ENCODE peak calls at places on chromosome 21, in ten cellular contexts. One of them, this sample, is unnamed. For H3K36me3, the result is how much of the 10 kb centered on the place peaks cover.

GRCh38 chr21:32094792-32095191 is 184.1 kb downstream of the MIS18A start:
- DNase-seq in brain microvascular endothelial cell: peak
- DNase-seq in Peyer's patch: no peak
- DNase-seq in CD8-positive, alpha-beta T cell: no peak
- DNase-seq in BJ: no peak
- DNase-seq in fibroblast of lung: peak
- DNase-seq in right atrium auricular region: no peak
- DNase-seq in gastrocnemius medialis: no peak
- DNase-seq in thoracic aorta: no peak
- DNase-seq in endodermal cell: peak
- DNase-seq in this sample: no peak

GRCh38 chr21:18801468-18801867 is 397.9 kb upstream of the TMPRSS15 start:
- DNase-seq in fibroblast of lung: no peak
- DNase-seq in right atrium auricular region: no peak
- DNase-seq in CD8-positive, alpha-beta T cell: no peak
- DNase-seq in BJ: no peak
- DNase-seq in thoracic aorta: no peak
- DNase-seq in Peyer's patch: no peak
- DNase-seq in endodermal cell: no peak
- DNase-seq in brain microvascular endothelial cell: peak
- DNase-seq in gastrocnemius medialis: no peak
- DNase-seq in this sample: no peak

GRCh38 chr21:41600961-41601572 is 93.1 kb upstream of the TMPRSS2 start:
- DNase-seq in Peyer's patch: no peak
- DNase-seq in gastrocnemius medialis: no peak
- DNase-seq in fibroblast of lung: no peak
- DNase-seq in brain microvascular endothelial cell: no peak
- DNase-seq in BJ: no peak
- DNase-seq in thoracic aorta: no peak
- DNase-seq in right atrium auricular region: no peak
- DNase-seq in endodermal cell: peak
- DNase-seq in CD8-positive, alpha-beta T cell: no peak
- DNase-seq in this sample: no peak

GRCh38 chr21:19999369-20000272 is 998.6 kb upstream of the NCAM2 start:
- DNase-seq in fibroblast of lung: no peak
- DNase-seq in endodermal cell: no peak
- DNase-seq in gastrocnemius medialis: no peak
- DNase-seq in thoracic aorta: no peak
- DNase-seq in brain microvascular endothelial cell: no peak
- DNase-seq in right atrium auricular region: no peak
- DNase-seq in Peyer's patch: no peak
- DNase-seq in CD8-positive, alpha-beta T cell: no peak
- DNase-seq in BJ: no peak
- DNase-seq in this sample: no peak

GRCh38 chr21:42263591-42264131 is 44.7 kb downstream of the ABCG1 start:
- DNase-seq in thoracic aorta: no peak
- DNase-seq in CD8-positive, alpha-beta T cell: no peak
- DNase-seq in BJ: no peak
- DNase-seq in fibroblast of lung: peak
- DNase-seq in Peyer's patch: no peak
- DNase-seq in endodermal cell: no peak
- DNase-seq in right atrium auricular region: peak
- DNase-seq in gastrocnemius medialis: peak
- DNase-seq in brain microvascular endothelial cell: no peak
- DNase-seq in this sample: no peak

GRCh38 chr21:25963186-25963585 is 207.4 kb downstream of the APP start:
- DNase-seq in fibroblast of lung: peak
- DNase-seq in CD8-positive, alpha-beta T cell: no peak
- DNase-seq in brain microvascular endothelial cell: no peak
- DNase-seq in endodermal cell: no peak
- DNase-seq in Peyer's patch: no peak
- DNase-seq in BJ: no peak
- DNase-seq in thoracic aorta: no peak
- DNase-seq in right atrium auricular region: no peak
- DNase-seq in gastrocnemius medialis: no peak
- DNase-seq in this sample: no peak

GRCh38 chr21:21463456-21463855 is 465.2 kb downstream of the NCAM2 start:
- DNase-seq in CD8-positive, alpha-beta T cell: no peak
- DNase-seq in fibroblast of lung: no peak
- DNase-seq in right atrium auricular region: no peak
- DNase-seq in gastrocnemius medialis: no peak
- DNase-seq in Peyer's patch: no peak
- DNase-seq in endodermal cell: no peak
- DNase-seq in thoracic aorta: no peak
- DNase-seq in brain microvascular endothelial cell: no peak
- DNase-seq in BJ: no peak
- DNase-seq in this sample: no peak

GRCh38 chr21:19239696-19240095 is 836.1 kb upstream of the TMPRSS15 start:
- DNase-seq in right atrium auricular region: no peak
- DNase-seq in thoracic aorta: no peak
- DNase-seq in BJ: no peak
- DNase-seq in gastrocnemius medialis: no peak
- DNase-seq in fibroblast of lung: no peak
- DNase-seq in brain microvascular endothelial cell: no peak
- DNase-seq in endodermal cell: no peak
- DNase-seq in CD8-positive, alpha-beta T cell: no peak
- DNase-seq in Peyer's patch: no peak
- DNase-seq in this sample: no peak

GRCh38 chr21:42012763-42013329 is 2.7 kb upstream of the ZBTB21 start:
- DNase-seq in CD8-positive, alpha-beta T cell: no peak
- DNase-seq in BJ: no peak
- DNase-seq in right atrium auricular region: no peak
- DNase-seq in fibroblast of lung: no peak
- DNase-seq in gastrocnemius medialis: no peak
- DNase-seq in thoracic aorta: no peak
- DNase-seq in Peyer's patch: no peak
- DNase-seq in endodermal cell: no peak
- DNase-seq in brain microvascular endothelial cell: no peak
- DNase-seq in this sample: no peak

GRCh38 chr21:30102881-30103280 is 63.7 kb downstream of the CLDN17 start:
- DNase-seq in CD8-positive, alpha-beta T cell: no peak
- DNase-seq in fibroblast of lung: no peak
- DNase-seq in brain microvascular endothelial cell: no peak
- DNase-seq in BJ: no peak
- DNase-seq in endodermal cell: no peak
- DNase-seq in gastrocnemius medialis: no peak
- DNase-seq in thoracic aorta: no peak
- DNase-seq in right atrium auricular region: no peak
- DNase-seq in Peyer's patch: no peak
- DNase-seq in this sample: no peak

GRCh38 chr21:41425954-41426655 is at the start of gene MX1:
- DNase-seq in endodermal cell: peak
- DNase-seq in brain microvascular endothelial cell: peak
- DNase-seq in gastrocnemius medialis: peak
- DNase-seq in fibroblast of lung: peak
- DNase-seq in BJ: no peak
- DNase-seq in right atrium auricular region: peak
- DNase-seq in thoracic aorta: no peak
- DNase-seq in CD8-positive, alpha-beta T cell: peak
- DNase-seq in Peyer's patch: peak
- DNase-seq in this sample: no peak

GRCh38 chr21:32329331-32329730 is 30.7 kb downstream of the MRAP start:
- DNase-seq in BJ: no peak
- DNase-seq in brain microvascular endothelial cell: no peak
- DNase-seq in gastrocnemius medialis: no peak
- DNase-seq in Peyer's patch: no peak
- DNase-seq in endodermal cell: no peak
- DNase-seq in right atrium auricular region: no peak
- DNase-seq in fibroblast of lung: peak
- DNase-seq in thoracic aorta: peak
- DNase-seq in CD8-positive, alpha-beta T cell: no peak
- DNase-seq in this sample: no peak

GRCh38 chr21:41234574-41234973 is 66.6 kb downstream of the BACE2 start:
- DNase-seq in fibroblast of lung: no peak
- DNase-seq in BJ: no peak
- DNase-seq in Peyer's patch: no peak
- DNase-seq in CD8-positive, alpha-beta T cell: no peak
- DNase-seq in brain microvascular endothelial cell: no peak
- DNase-seq in endodermal cell: no peak
- DNase-seq in right atrium auricular region: no peak
- DNase-seq in thoracic aorta: no peak
- DNase-seq in gastrocnemius medialis: no peak
- DNase-seq in this sample: no peak

GRCh38 chr21:26110703-26111102 is 59.9 kb downstream of the APP start:
- DNase-seq in Peyer's patch: no peak
- DNase-seq in endodermal cell: no peak
- DNase-seq in BJ: no peak
- DNase-seq in brain microvascular endothelial cell: no peak
- DNase-seq in fibroblast of lung: no peak
- DNase-seq in gastrocnemius medialis: no peak
- DNase-seq in right atrium auricular region: no peak
- DNase-seq in CD8-positive, alpha-beta T cell: no peak
- DNase-seq in thoracic aorta: no peak
- DNase-seq in this sample: no peak

GRCh38 chr21:42317341-42317741 is 2.1 kb upstream of the TFF3 start:
- DNase-seq in Peyer's patch: no peak
- DNase-seq in thoracic aorta: no peak
- DNase-seq in brain microvascular endothelial cell: no peak
- DNase-seq in endodermal cell: peak
- DNase-seq in CD8-positive, alpha-beta T cell: no peak
- DNase-seq in right atrium auricular region: peak
- DNase-seq in BJ: no peak
- DNase-seq in gastrocnemius medialis: no peak
- DNase-seq in fibroblast of lung: no peak
- DNase-seq in this sample: no peak

GRCh38 chr21:41639766-41640165 is 127.1 kb downstream of the RIPK4 start:
- DNase-seq in Peyer's patch: no peak
- DNase-seq in gastrocnemius medialis: no peak
- DNase-seq in thoracic aorta: no peak
- DNase-seq in brain microvascular endothelial cell: no peak
- DNase-seq in right atrium auricular region: no peak
- DNase-seq in BJ: no peak
- DNase-seq in fibroblast of lung: no peak
- DNase-seq in endodermal cell: no peak
- DNase-seq in CD8-positive, alpha-beta T cell: no peak
- DNase-seq in this sample: no peak

GRCh38 chr21:36705679-36706481 is 7.0 kb downstream of the SIM2 start:
- DNase-seq in BJ: no peak
- DNase-seq in CD8-positive, alpha-beta T cell: no peak
- DNase-seq in brain microvascular endothelial cell: no peak
- DNase-seq in endodermal cell: peak
- DNase-seq in fibroblast of lung: no peak
- DNase-seq in right atrium auricular region: peak
- DNase-seq in Peyer's patch: no peak
- DNase-seq in gastrocnemius medialis: no peak
- DNase-seq in thoracic aorta: no peak
- DNase-seq in this sample: no peak
- TF ChIP-seq CTCF in BJ: no peak
- TF ChIP-seq CTCF in CD8-positive, alpha-beta T cell: no peak
- TF ChIP-seq CTCF in brain microvascular endothelial cell: peak
- TF ChIP-seq CTCF in endodermal cell: peak
- TF ChIP-seq CTCF in fibroblast of lung: peak
- TF ChIP-seq CTCF in right atrium auricular region: no peak
- TF ChIP-seq CTCF in Peyer's patch: no peak
- TF ChIP-seq CTCF in gastrocnemius medialis: no peak
- TF ChIP-seq CTCF in thoracic aorta: no peak
- TF ChIP-seq CTCF in this sample: no peak

DNA sequence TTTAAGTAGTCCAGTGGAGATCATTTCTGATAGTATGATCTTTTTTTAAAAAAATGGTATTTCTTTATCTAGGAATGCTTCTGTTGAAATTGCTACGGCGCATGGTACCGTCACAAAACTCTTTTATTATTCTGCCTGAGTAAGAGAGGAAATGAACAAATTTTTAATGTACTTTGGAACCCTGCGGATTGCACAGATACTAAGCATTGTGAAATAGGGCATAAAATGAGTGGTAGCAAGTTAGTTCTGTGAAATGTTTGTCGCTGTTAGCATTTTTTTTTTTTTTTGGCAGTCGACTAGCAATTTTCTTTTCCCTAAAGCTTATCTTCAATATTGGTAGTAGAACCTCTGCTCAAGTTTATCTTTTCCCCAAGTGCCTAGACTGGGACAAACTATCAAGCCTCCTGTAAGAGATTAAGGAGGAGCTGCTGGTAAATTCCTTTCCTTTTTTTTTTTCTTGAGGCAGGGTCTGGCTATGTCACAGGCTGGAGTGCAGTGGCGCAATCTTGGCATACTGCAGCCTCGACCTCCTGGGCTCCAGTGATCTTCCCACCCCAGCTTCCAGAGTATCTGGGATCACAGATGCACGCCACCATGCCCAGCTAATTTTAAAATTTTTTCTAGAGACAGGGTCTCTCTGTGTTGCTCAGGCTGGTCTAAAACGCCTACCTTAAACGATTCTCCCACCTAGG is 2.2 kb downstream of the ITSN1 start:
- DNase-seq in CD8-positive, alpha-beta T cell: no peak
- DNase-seq in Peyer's patch: no peak
- DNase-seq in BJ: peak
- DNase-seq in gastrocnemius medialis: no peak
- DNase-seq in right atrium auricular region: no peak
- DNase-seq in endodermal cell: peak
- DNase-seq in thoracic aorta: no peak
- DNase-seq in fibroblast of lung: peak
- DNase-seq in brain microvascular endothelial cell: peak
- DNase-seq in this sample: no peak
- H3K4me3 ChIP-seq in CD8-positive, alpha-beta T cell: no peak
- H3K4me3 ChIP-seq in Peyer's patch: no peak
- H3K4me3 ChIP-seq in BJ: peak
- H3K4me3 ChIP-seq in gastrocnemius medialis: no peak
- H3K4me3 ChIP-seq in right atrium auricular region: peak
- H3K4me3 ChIP-seq in endodermal cell: peak
- H3K4me3 ChIP-seq in thoracic aorta: peak
- H3K4me3 ChIP-seq in fibroblast of lung: peak
- H3K4me3 ChIP-seq in brain microvascular endothelial cell: peak
- H3K4me3 ChIP-seq in this sample: no peak

GRCh38 chr21:43881283-43881682 is 16.3 kb downstream of the AGPAT3 start:
- DNase-seq in CD8-positive, alpha-beta T cell: no peak
- DNase-seq in Peyer's patch: no peak
- DNase-seq in endodermal cell: no peak
- DNase-seq in thoracic aorta: no peak
- DNase-seq in brain microvascular endothelial cell: no peak
- DNase-seq in right atrium auricular region: no peak
- DNase-seq in BJ: no peak
- DNase-seq in fibroblast of lung: no peak
- DNase-seq in gastrocnemius medialis: no peak
- DNase-seq in this sample: no peak
- H3K36me3 ChIP-seq in CD8-positive, alpha-beta T cell: under half
- H3K36me3 ChIP-seq in Peyer's patch: under half
- H3K36me3 ChIP-seq in endodermal cell: under half
- H3K36me3 ChIP-seq in thoracic aorta: under half
- H3K36me3 ChIP-seq in brain microvascular endothelial cell: under half
- H3K36me3 ChIP-seq in right atrium auricular region: under half
- H3K36me3 ChIP-seq in BJ: under half
- H3K36me3 ChIP-seq in fibroblast of lung: under half
- H3K36me3 ChIP-seq in gastrocnemius medialis: under half
- H3K36me3 ChIP-seq in this sample: under half

GRCh38 chr21:24205317-24205716 is 1402.0 kb downstream of the MRPL39 start:
- DNase-seq in right atrium auricular region: no peak
- DNase-seq in CD8-positive, alpha-beta T cell: no peak
- DNase-seq in brain microvascular endothelial cell: no peak
- DNase-seq in BJ: no peak
- DNase-seq in gastrocnemius medialis: no peak
- DNase-seq in endodermal cell: no peak
- DNase-seq in thoracic aorta: no peak
- DNase-seq in fibroblast of lung: no peak
- DNase-seq in Peyer's patch: no peak
- DNase-seq in this sample: no peak
- TF ChIP-seq CTCF in right atrium auricular region: no peak
- TF ChIP-seq CTCF in CD8-positive, alpha-beta T cell: no peak
- TF ChIP-seq CTCF in brain microvascular endothelial cell: no peak
- TF ChIP-seq CTCF in BJ: no peak
- TF ChIP-seq CTCF in gastrocnemius medialis: no peak
- TF ChIP-seq CTCF in endodermal cell: no peak
- TF ChIP-seq CTCF in thoracic aorta: no peak
- TF ChIP-seq CTCF in fibroblast of lung: no peak
- TF ChIP-seq CTCF in Peyer's patch: no peak
- TF ChIP-seq CTCF in this sample: no peak